ENCODE peak calls at places on chromosome 15, in nine cellular contexts. J is cardiac fibroblast, Z is D721Med, C is hepatocyte, P is nephron progenitor cell, B is adrenal gland, D is AG09319, N is heart left ventricle, Y is WERI-Rb-1. Q is an unnamed sample.
A peak's percentile ranks its signal among the peaks of the same experiment; 100 is the strongest.

GRCh38 chr15:35288580-35288979 is 203.5 kb upstream of the NANOGP8 start:
- DNase-seq in J (no peak), D (no peak), P (no peak), N (no peak), B (no peak), C (no peak), Y (no peak), Z (no peak), Q (no peak)

GRCh38 chr15:98996169-98996568 is 11.4 kb downstream of the PGPEP1L start:
- DNase-seq in J (no peak), Y (no peak), B (no peak), P (no peak), D (no peak), Z (no peak), N (no peak), C (no peak), Q (no peak)

GRCh38 chr15:42456971-42457370 is 34.0 kb downstream of the ZNF106 start:
- DNase-seq in Y (no peak), C (no peak), D (no peak), B (peak; percentile 15), J (peak; percentile 48), N (no peak), P (no peak), Z (no peak), Q (no peak)

GRCh38 chr15:99907698-99908097 is 174.5 kb upstream of the LYSMD4 start:
- DNase-seq in B (no peak), C (no peak), Y (no peak), Z (no peak), P (no peak), J (no peak), N (no peak), D (no peak), Q (no peak)

GRCh38 chr15:38128389-38128788 is 124.2 kb upstream of the SPRED1 start:
- DNase-seq in C (peak; percentile 36), B (no peak), P (no peak), J (peak; percentile 74), Z (no peak), N (no peak), D (no peak), Y (no peak), Q (no peak)

GRCh38 chr15:81297580-81298575 is 26.1 kb downstream of the STARD5 start:
- DNase-seq in J (no peak), B (no peak), C (no peak), Z (no peak), P (no peak), D (no peak), Y (no peak), N (no peak), Q (no peak)

GRCh38 chr15:34359416-34359815 is 7.6 kb downstream of the LPCAT4 start:
- DNase-seq in P (no peak), B (peak; percentile 64), D (no peak), J (no peak), Z (no peak), N (no peak), Y (no peak), C (no peak), Q (no peak)

GRCh38 chr15:57356636-57357035 is 19.7 kb upstream of the CGNL1 start:
- DNase-seq in Z (no peak), P (no peak), N (no peak), J (peak; percentile 47), D (no peak), B (no peak), C (no peak), Y (no peak), Q (no peak)

GRCh38 chr15:63291507-63291906 is 14.1 kb downstream of the APH1B start:
- DNase-seq in J (peak; percentile 81), D (no peak), Y (no peak), N (no peak), Z (no peak), B (no peak), P (no peak), C (peak; percentile 8), Q (no peak)

GRCh38 chr15:76954744-76955143 is 23.2 kb downstream of the RCN2 start:
- DNase-seq in B (no peak), P (no peak), J (no peak), Y (no peak), N (no peak), C (no peak), D (no peak), Z (no peak), Q (no peak)

GRCh38 chr15:68985361-68985891 is 29.1 kb upstream of the NOX5 start:
- DNase-seq in B (no peak), Y (no peak), D (no peak), J (no peak), N (no peak), C (no peak), P (no peak), Z (no peak), Q (no peak)

GRCh38 chr15:101434032-101434920 is 55.2 kb downstream of the PCSK6 start:
- DNase-seq in P (no peak), N (no peak), Z (no peak), J (no peak), Y (no peak), B (no peak), C (no peak), D (no peak), Q (peak; percentile 73)

GRCh38 chr15:94576889-94577533 is 345.6 kb downstream of the MCTP2 start:
- DNase-seq in Z (no peak), B (no peak), C (peak; percentile 29), J (peak; percentile 7), P (no peak), N (no peak), Y (peak; percentile 11), D (no peak), Q (peak; percentile 48)

DNA sequence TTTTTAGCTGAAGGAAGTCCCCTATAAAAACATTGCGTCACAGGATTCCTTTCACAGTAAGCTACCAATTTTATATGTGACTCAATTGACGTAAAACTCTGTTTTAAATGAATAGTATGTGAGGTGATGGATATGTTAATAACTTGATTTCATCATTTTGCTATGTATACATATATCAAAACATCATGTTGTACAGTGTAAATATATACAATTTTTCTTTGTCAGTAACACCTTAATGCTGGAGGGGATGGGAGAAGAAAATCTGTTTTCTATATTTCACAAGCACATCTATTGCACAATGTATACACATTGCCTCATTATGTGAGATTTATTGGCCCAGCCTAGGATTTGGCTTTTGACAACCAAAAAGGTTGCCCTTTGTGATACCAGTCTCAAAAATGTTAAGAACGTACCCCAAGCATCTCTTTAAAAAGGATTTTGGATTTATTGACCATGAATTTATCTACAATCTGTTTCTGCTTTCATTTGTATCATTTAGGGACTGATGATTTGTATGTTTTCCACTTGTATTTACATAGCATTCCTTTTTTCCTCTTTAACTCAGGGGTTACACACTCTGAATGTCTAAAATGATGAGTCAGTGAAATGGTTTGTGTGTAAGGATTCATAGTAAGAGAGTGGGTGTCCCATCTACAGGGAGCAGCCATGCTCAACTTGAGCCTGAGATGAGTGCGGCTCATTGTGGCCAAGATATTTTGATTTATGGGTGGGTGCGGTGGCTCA is 62.6 kb downstream of the CRTC3 start:
- DNase-seq in Y (no peak), N (no peak), B (no peak), P (no peak), C (no peak), Z (no peak), D (peak; percentile 20), J (peak; percentile 68), Q (no peak)
- TF ChIP-seq CTCF in Y (no peak), N (no peak), B (no peak), P (no peak), C (no peak), Z (no peak), D (no peak), J (no peak), Q (no peak)

GRCh38 chr15:52527898-52528464 is 699 bp downstream of the MYO5A start:
- DNase-seq in Z (no peak), N (no peak), D (no peak), C (peak; percentile 19), J (peak; percentile 27), P (no peak), B (peak; percentile 28), Y (peak; percentile 19), Q (no peak)

GRCh38 chr15:52529289-52529929 is 729 bp upstream of the MYO5A start:
- DNase-seq in Z (no peak), J (no peak), C (peak; percentile 25), P (no peak), D (no peak), B (no peak), Y (no peak), N (no peak), Q (no peak)

GRCh38 chr15:52527196-52527897 is 1.3 kb downstream of the MYO5A start:
- DNase-seq in P (no peak), Z (no peak), N (no peak), J (no peak), C (no peak), Y (no peak), D (no peak), B (no peak), Q (no peak)

GRCh38 chr15:52529940-52530339 is 1.3 kb upstream of the MYO5A start:
- DNase-seq in P (no peak), C (no peak), Y (no peak), B (no peak), D (no peak), J (no peak), Z (no peak), N (no peak), Q (no peak)

GRCh38 chr15:52528465-52529288 is at the start of gene MYO5A:
- DNase-seq in C (peak; percentile 87), Z (peak; percentile 37), B (peak; percentile 78), P (peak; percentile 78), D (peak; percentile 37), Y (peak; percentile 62), J (peak; percentile 72), N (peak; percentile 87), Q (peak; percentile 89)
- TF ChIP-seq CTCF in C (no peak), Z (peak; percentile 11), B (no peak), P (no peak), D (peak; percentile 2), Y (peak; percentile 17), J (no peak), N (no peak), Q (peak; percentile 36)

DNA sequence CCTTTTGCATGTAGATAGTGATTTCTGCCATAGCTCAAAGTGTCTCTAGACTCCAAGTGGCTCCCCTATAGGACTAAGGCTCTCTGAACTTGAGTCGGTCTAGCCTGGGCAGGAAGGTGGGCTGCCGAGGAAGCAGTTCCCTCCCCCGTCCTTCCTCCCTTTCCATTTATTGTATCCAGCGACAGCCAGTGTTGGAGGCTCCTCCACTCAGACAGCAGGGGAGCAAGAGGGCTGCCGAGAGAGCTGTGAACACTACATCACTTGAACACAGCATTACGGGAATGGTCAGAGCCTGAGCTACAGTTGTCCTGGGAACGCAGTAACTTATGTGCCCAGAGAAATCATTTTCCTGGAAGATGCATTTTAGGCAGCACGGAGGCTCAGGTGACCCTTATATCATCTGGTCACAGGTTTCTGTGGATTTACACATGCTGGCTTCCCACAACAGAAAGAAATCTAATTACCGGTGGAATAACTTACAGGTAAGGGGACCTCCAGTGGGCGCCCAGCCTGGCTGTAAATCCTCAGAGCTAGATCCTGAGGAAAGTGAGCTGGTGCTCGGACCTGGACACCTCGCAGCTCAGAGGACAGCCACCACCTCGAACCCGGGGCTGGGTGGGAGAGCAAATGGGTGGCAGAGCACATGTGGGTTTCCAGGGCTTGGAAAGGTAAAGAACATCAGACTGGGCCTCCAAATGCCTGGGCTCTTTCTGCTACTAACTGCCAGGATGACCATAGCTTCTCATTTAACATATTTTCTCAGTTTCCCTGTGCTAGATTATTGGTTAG is 197.1 kb downstream of the UACA start:
- DNase-seq in B (no peak), P (peak; percentile 48), Z (no peak), Y (no peak), N (no peak), C (peak; percentile 48), J (no peak), D (no peak), Q (no peak)
- TF ChIP-seq CTCF in B (no peak), P (no peak), Z (no peak), Y (no peak), N (no peak), C (peak; percentile 22), J (no peak), D (no peak), Q (no peak)

GRCh38 chr15:31887246-31887645 is 143.1 kb upstream of the CHRNA7 start:
- DNase-seq in Z (no peak), D (no peak), B (no peak), N (no peak), P (peak; percentile 22), J (no peak), C (no peak), Y (peak; percentile 67), Q (no peak)
- TF ChIP-seq CTCF in Z (no peak), D (no peak), B (no peak), N (no peak), P (peak; percentile 25), J (no peak), C (peak; percentile 8), Y (peak; percentile 67), Q (no peak)